ENCODE peak calls at places on chromosomes 12 and 14, in five cellular contexts. G is GM23248, D is MM.1S, W is HCT116, H is mesendoderm. F is an unnamed sample.

GRCh38 chr12:45568808-45569207 is 160.7 kb upstream of the ARID2 start:
- DNase-seq in G (no peak), D (no peak), W (no peak), H (no peak), F (no peak)

GRCh38 chr12:30985814-30986452 is 59.4 kb downstream of the TSPAN11 start:
- DNase-seq in G (peak; percentile 77), D (peak; percentile 46), W (peak; percentile 27), H (peak; percentile 70), F (peak; percentile 82)

GRCh38 chr12:71642264-71642663 is 21.4 kb downstream of the ZFC3H1 start:
- DNase-seq in G (no peak), D (peak; percentile 11), W (no peak), H (peak; percentile 64), F (no peak)

GRCh38 chr12:70812124-70812523 is 108.4 kb downstream of the PTPRR start:
- DNase-seq in G (peak; percentile 22), D (no peak), W (no peak), H (no peak), F (no peak)

GRCh38 chr12:30046376-30046775 is 262.6 kb upstream of the TMTC1 start:
- DNase-seq in G (no peak), D (no peak), W (no peak), H (no peak), F (no peak)

GRCh38 chr14:78403278-78403815 is 233.2 kb downstream of the NRXN3 start:
- DNase-seq in G (peak; percentile 50), D (no peak), W (no peak), H (peak; percentile 74), F (no peak)

GRCh38 chr14:88063807-88064206 is 58.9 kb downstream of the GPR65 start:
- DNase-seq in G (no peak), D (no peak), W (no peak), H (no peak), F (peak; percentile 61)

GRCh38 chr12:69007166-69007857 is 74.3 kb upstream of the CPM start:
- DNase-seq in G (peak; percentile 85), D (no peak), W (no peak), H (no peak), F (no peak)

GRCh38 chr14:80522936-80523335 is 311.6 kb upstream of the DIO2 start:
- DNase-seq in G (peak; percentile 9), D (no peak), W (no peak), H (no peak), F (no peak)

GRCh38 chr14:51621654-51622053 is 30.1 kb upstream of the FRMD6 start:
- DNase-seq in G (no peak), D (peak; percentile 52), W (no peak), H (no peak), F (no peak)

GRCh38 chr14:94584591-94585280 is 3.5 kb downstream of the SERPINA5 start:
- DNase-seq in G (no peak), D (no peak), W (no peak), H (peak; percentile 39), F (no peak)

GRCh38 chr14:21300892-21301291 is 21.0 kb downstream of the RPGRIP1 start:
- DNase-seq in G (peak; percentile 13), D (no peak), W (no peak), H (peak; percentile 40), F (peak; percentile 65)

GRCh38 chr14:73610692-73611091 is 1.6 kb upstream of the ACOT6 start:
- DNase-seq in G (peak; percentile 6), D (no peak), W (no peak), H (no peak), F (no peak)

GRCh38 chr12:26976687-26977086 is 37.5 kb downstream of the TM7SF3 start:
- DNase-seq in G (no peak), D (no peak), W (no peak), H (no peak), F (no peak)

GRCh38 chr12:47975036-47975620 is 11.7 kb downstream of the TMEM106C start:
- DNase-seq in G (no peak), D (no peak), W (no peak), H (no peak), F (no peak)

GRCh38 chr12:110683888-110684287 is 5.0 kb downstream of the HVCN1 start:
- DNase-seq in G (no peak), D (no peak), W (no peak), H (no peak), F (no peak)
- H3K4me3 ChIP-seq in G (no peak overlapping the region), D (no peak overlapping the region), W (no peak overlapping the region), H (no peak overlapping the region), F (no peak overlapping the region)

GRCh38 chr12:104312202-104312601 is 8.7 kb downstream of the EID3 start:
- DNase-seq in G (no peak), D (no peak), W (no peak), H (no peak), F (no peak)
- H3K79me2 ChIP-seq in G (peaks cover 99% of the 10 kb centered on the region), D (peaks cover 69% of the 10 kb centered on the region), W (peaks cover 98% of the 10 kb centered on the region), H (peaks cover 12% of the 10 kb centered on the region), F (peaks cover 77% of the 10 kb centered on the region)

GRCh38 chr12:76346798-76347420 is 1.3 kb downstream of the BBS10 start:
- DNase-seq in G (peak; percentile 85), D (peak; percentile 63), W (no peak), H (peak; percentile 43), F (peak; percentile 75)

GRCh38 chr12:76348079-76348901 is at the start of gene BBS10:
- DNase-seq in G (peak; percentile 97), D (peak; percentile 92), W (peak; percentile 83), H (peak; percentile 96), F (peak; percentile 98)

GRCh38 chr12:76341436-76342030 is 6.7 kb downstream of the BBS10 start:
- DNase-seq in G (peak; percentile 48), D (no peak), W (no peak), H (no peak), F (no peak)

GRCh38 chr12:76345569-76345968 is 2.6 kb downstream of the BBS10 start:
- DNase-seq in G (no peak), D (no peak), W (no peak), H (no peak), F (no peak)

DNA sequence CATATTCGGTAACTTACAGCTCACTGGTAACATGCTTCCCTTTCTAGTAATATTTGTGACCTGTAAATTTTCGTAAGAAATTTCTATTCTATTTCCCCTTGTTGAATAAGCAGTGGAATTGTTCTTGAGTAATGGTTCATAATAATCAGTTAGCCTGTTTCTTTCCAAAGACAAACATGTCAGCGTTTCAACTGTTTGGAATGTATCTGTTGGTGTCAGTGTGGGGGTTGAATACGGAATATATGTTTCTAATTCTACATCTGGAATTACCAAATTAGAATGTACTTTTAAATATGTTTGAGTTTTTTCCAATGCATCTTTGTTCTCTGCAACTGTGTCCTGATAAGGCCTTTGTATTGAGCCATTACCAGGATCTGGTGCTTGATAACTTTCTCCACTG is 2.0 kb downstream of the BBS10 start:
- DNase-seq in G (peak; percentile 58), D (no peak), W (no peak), H (no peak), F (no peak)
- H3K4me2 ChIP-seq in G (peak overlapping the region; percentile 90), D (no peak overlapping the region), W (peak overlapping the region; percentile 82), H (no peak overlapping the region), F (no peak overlapping the region)

GRCh38 chr12:116881867-116882507 is 746 bp upstream of the HRK start:
- DNase-seq in G (no peak), D (no peak), W (no peak), H (no peak), F (no peak)
- H3K4me3 ChIP-seq in G (no peak overlapping the region), D (peak overlapping the region; percentile 36), W (peak overlapping the region; percentile 61), H (peak overlapping the region; percentile 25), F (peak overlapping the region; percentile 65)

DNA sequence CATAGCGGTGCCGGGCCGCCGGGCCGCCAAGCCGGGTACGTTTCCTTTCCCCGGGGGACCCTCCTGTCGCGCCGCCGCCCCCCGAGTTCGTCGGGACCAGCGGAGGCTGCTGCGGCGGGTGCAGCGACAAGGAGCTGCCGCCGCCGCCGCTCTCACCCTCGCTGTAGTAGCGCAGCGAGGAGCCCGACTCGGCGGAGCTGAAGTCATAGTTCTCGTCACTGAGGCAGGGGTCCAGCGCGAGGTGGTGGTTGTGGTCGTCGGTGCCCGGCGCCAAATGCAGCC is 555 bp downstream of the DDHD1 start:
- DNase-seq in G (peak; percentile 62), D (no peak), W (no peak), H (no peak), F (no peak)
- H3K79me2 ChIP-seq in G (peaks cover 43% of the 10 kb centered on the region), D (peaks cover 51% of the 10 kb centered on the region), W (peaks cover 52% of the 10 kb centered on the region), H (peaks cover 18% of the 10 kb centered on the region), F (peaks cover 60% of the 10 kb centered on the region)

GRCh38 chr12:49357099-49357678 is 10.1 kb upstream of the SPATS2 start:
- DNase-seq in G (peak; percentile 83), D (peak; percentile 51), W (no peak), H (no peak), F (peak; percentile 78)
- H3K4me2 ChIP-seq in G (peak overlapping the region; percentile 46), D (no peak overlapping the region), W (peak overlapping the region; percentile 54), H (no peak overlapping the region), F (no peak overlapping the region)

GRCh38 chr14:34906287-34906686 is 31.1 kb upstream of the BAZ1A start:
- DNase-seq in G (no peak), D (no peak), W (no peak), H (no peak), F (no peak)
- H3K4me3 ChIP-seq in G (no peak overlapping the region), D (no peak overlapping the region), W (no peak overlapping the region), H (no peak overlapping the region), F (no peak overlapping the region)

GRCh38 chr12:6534914-6535696 is 788 bp downstream of the GAPDH start:
- DNase-seq in G (peak; percentile 94), D (peak; percentile 61), W (no peak), H (peak; percentile 80), F (peak; percentile 86)

GRCh38 chr12:6533653-6534157 is 612 bp upstream of the GAPDH start:
- DNase-seq in G (peak; percentile 83), D (peak; percentile 93), W (peak; percentile 76), H (peak; percentile 97), F (peak; percentile 95)

GRCh38 chr12:6532927-6533652 is 1.2 kb upstream of the GAPDH start:
- DNase-seq in G (peak; percentile 87), D (peak; percentile 60), W (no peak), H (peak; percentile 92), F (peak; percentile 86)

GRCh38 chr12:6535697-6535946 is 1.3 kb downstream of the GAPDH start:
- DNase-seq in G (no peak), D (no peak), W (no peak), H (no peak), F (no peak)

DNA sequence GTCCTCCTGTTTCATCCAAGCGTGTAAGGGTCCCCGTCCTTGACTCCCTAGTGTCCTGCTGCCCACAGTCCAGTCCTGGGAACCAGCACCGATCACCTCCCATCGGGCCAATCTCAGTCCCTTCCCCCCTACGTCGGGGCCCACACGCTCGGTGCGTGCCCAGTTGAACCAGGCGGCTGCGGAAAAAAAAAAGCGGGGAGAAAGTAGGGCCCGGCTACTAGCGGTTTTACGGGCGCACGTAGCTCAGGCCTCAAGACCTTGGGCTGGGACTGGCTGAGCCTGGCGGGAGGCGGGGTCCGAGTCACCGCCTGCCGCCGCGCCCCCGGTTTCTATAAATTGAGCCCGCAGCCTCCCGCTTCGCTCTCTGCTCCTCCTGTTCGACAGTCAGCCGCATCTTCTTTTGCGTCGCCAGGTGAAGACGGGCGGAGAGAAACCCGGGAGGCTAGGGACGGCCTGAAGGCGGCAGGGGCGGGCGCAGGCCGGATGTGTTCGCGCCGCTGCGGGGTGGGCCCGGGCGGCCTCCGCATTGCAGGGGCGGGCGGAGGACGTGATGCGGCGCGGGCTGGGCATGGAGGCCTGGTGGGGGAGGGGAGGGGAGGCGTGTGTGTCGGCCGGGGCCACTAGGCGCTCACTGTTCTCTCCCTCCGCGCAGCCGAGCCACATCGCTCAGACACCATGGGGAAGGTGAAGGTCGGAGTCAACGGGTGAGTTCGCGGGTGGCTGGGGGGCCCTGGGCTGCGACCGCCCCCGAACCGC is at the start of gene GAPDH:
- DNase-seq in G (peak; percentile 99), D (peak; percentile 99), W (peak; percentile 96), H (peak; percentile 99), F (peak; percentile 99)
- H3K79me2 ChIP-seq in G (peaks cover 48% of the 10 kb centered on the region), D (peaks cover 60% of the 10 kb centered on the region), W (peaks cover 54% of the 10 kb centered on the region), H (peaks cover 25% of the 10 kb centered on the region), F (peaks cover 24% of the 10 kb centered on the region)

GRCh38 chr12:4116251-4117111 is 157.1 kb upstream of the CCND2 start:
- DNase-seq in G (peak; percentile 59), D (peak; percentile 94), W (no peak), H (peak; percentile 80), F (peak; percentile 58)
- H3K4me2 ChIP-seq in G (no peak overlapping the region), D (peak overlapping the region; percentile 99), W (no peak overlapping the region), H (no peak overlapping the region), F (peak overlapping the region; percentile 5)

GRCh38 chr12:109476807-109477184 is 304 bp downstream of the KCTD10 start:
- DNase-seq in G (peak; percentile 31), D (no peak), W (no peak), H (no peak), F (no peak)
- H3K4me3 ChIP-seq in G (peak overlapping the region; percentile 95), D (peak overlapping the region; percentile 86), W (peak overlapping the region; percentile 87), H (peak overlapping the region; percentile 88), F (peak overlapping the region; percentile 96)

F was measured in Karpas-422.